ENCODE peak calls at places on chromosomes 12 and 14, in four cellular contexts. M, J, V and T are unnamed samples.

GRCh38 chr14:98803196-98803595 is 468.8 kb downstream of the BCL11B start:
- DNase-seq in J (no peak), M (no peak), V (no peak), T (no peak)

GRCh38 chr12:11624126-11624525 is 25.3 kb upstream of the ETV6 start:
- DNase-seq in V (no peak), M (no peak), J (no peak), T (no peak)

GRCh38 chr14:77822307-77822706 is 22.4 kb downstream of the ADCK1 start:
- DNase-seq in M (no peak), J (no peak), V (no peak), T (no peak)

GRCh38 chr12:79927772-79928474 is 7.0 kb downstream of the PPP1R12A start:
- DNase-seq in V (no peak), J (no peak), M (peak; percentile 63), T (no peak)

GRCh38 chr12:78863482-78864427 is 819 bp upstream of the SYT1 start:
- DNase-seq in V (no peak), J (peak; percentile 62), M (no peak), T (peak; percentile 56)

GRCh38 chr14:68008491-68008890 is 188.9 kb downstream of the RAD51B start:
- DNase-seq in M (no peak), J (no peak), V (no peak), T (no peak)

GRCh38 chr14:104187121-104187889 is 48.9 kb downstream of the KIF26A start:
- DNase-seq in M (no peak), V (no peak), J (no peak), T (no peak)

GRCh38 chr14:21056520-21057163 is 980 bp upstream of the RNASE8 start:
- DNase-seq in V (peak; percentile 79), J (no peak), M (no peak), T (peak; percentile 87)

GRCh38 chr14:37230551-37231194 is 32.9 kb downstream of the MIPOL1 start:
- DNase-seq in J (peak; percentile 84), V (peak; percentile 18), M (no peak), T (no peak)

GRCh38 chr14:49954171-49954631 is 61.3 kb downstream of the ARF6 start:
- DNase-seq in M (no peak), V (no peak), J (peak; percentile 15), T (no peak)

GRCh38 chr14:52327374-52328226 is 13.5 kb downstream of the PTGER2 start:
- DNase-seq in J (peak; percentile 82), V (no peak), M (no peak), T (no peak)

GRCh38 chr12:6426882-6427671 is 17.7 kb upstream of the CD27 start:
- DNase-seq in J (no peak), V (no peak), M (peak; percentile 84), T (peak; percentile 49)

GRCh38 chr12:113306382-113306781 is 28.5 kb downstream of the SLC8B1 start:
- DNase-seq in M (no peak), J (no peak), V (no peak), T (no peak)

GRCh38 chr14:52265248-52265647 is 2.2 kb upstream of the PTGDR start:
- DNase-seq in V (no peak), M (peak; percentile 19), J (no peak), T (no peak)

GRCh38 chr12:108047130-108047550 is 81.9 kb upstream of the WSCD2 start:
- DNase-seq in M (no peak), J (no peak), V (no peak), T (no peak)

GRCh38 chr14:55577229-55577628 is 2.8 kb upstream of the KTN1 start:
- DNase-seq in J (no peak), V (no peak), M (no peak), T (no peak)

GRCh38 chr12:131903270-131904255 is 9.1 kb downstream of the ULK1 start:
- DNase-seq in M (no peak), J (no peak), V (no peak), T (no peak)

GRCh38 chr12:11981174-11981733 is 89.5 kb upstream of the BCL2L14 start:
- DNase-seq in J (no peak), M (peak; percentile 66), V (no peak), T (no peak)

GRCh38 chr12:69719336-69720316 is 19.0 kb upstream of the RAB3IP start:
- DNase-seq in J (no peak), V (no peak), M (no peak), T (no peak)

GRCh38 chr12:128652136-128652751 is 171.5 kb downstream of the SLC15A4 start:
- DNase-seq in V (no peak), J (no peak), M (no peak), T (no peak)

GRCh38 chr12:24546661-24547060 is 402.2 kb downstream of the BCAT1 start:
- DNase-seq in J (no peak), V (no peak), M (no peak), T (no peak)

GRCh38 chr12:8840938-8841633 is 18.7 kb downstream of the A2ML1 start:
- DNase-seq in V (no peak), M (no peak), J (no peak), T (no peak)

GRCh38 chr12:132147423-132148367 is 3.4 kb downstream of the NOC4L start:
- DNase-seq in J (no peak), M (no peak), V (no peak), T (peak; percentile 17)

GRCh38 chr12:53052419-53053222 is 2.8 kb downstream of the TNS2 start:
- DNase-seq in V (peak; percentile 86), M (no peak), J (peak; percentile 92), T (peak; percentile 89)

GRCh38 chr12:63844391-63845341 is at the start of gene SRGAP1:
- DNase-seq in J (peak; percentile 86), V (peak; percentile 45), M (no peak), T (peak; percentile 67)

GRCh38 chr12:122067548-122067947 is 11.0 kb upstream of the MLXIP start:
- DNase-seq in M (no peak), J (no peak), V (no peak), T (no peak)

GRCh38 chr12:70306676-70307075 is 59.4 kb upstream of the KCNMB4 start:
- DNase-seq in J (no peak), M (no peak), V (no peak), T (no peak)

GRCh38 chr12:98750511-98750910 is 105.4 kb downstream of the APAF1 start:
- DNase-seq in M (no peak), J (no peak), V (no peak), T (no peak)